ENCODE peak calls at places on chromosomes 1 and 21, in ten cellular contexts. L is lower lobe of right lung; B is psoas muscle; V is HAP-1; P is DND-41; M is hepatocyte; F is CD8-positive, alpha-beta T cell; X is astrocyte; U is left ventricle myocardium inferior; Q is CD4-positive, CD25-positive, alpha-beta regulatory T cell. W is an unnamed sample. For H3K27me3, the result is how much of the 10 kb centered on the place peaks cover.

GRCh38 chr1:166166701-166167394 is at the start of gene FAM78B:
- DNase-seq in B (peak), X (peak), L (peak), P (no peak), M (peak), V (peak), U (peak), Q (peak), F (peak), W (peak)

GRCh38 chr1:3630161-3630611 is 5.4 kb downstream of the TPRG1L start:
- DNase-seq in V (no peak), L (peak), M (no peak), X (no peak), Q (no peak), F (no peak), U (no peak), B (no peak), P (no peak), W (no peak)

GRCh38 chr1:56298866-56299265 is 280.5 kb downstream of the PLPP3 start:
- DNase-seq in B (no peak), M (no peak), U (no peak), L (no peak), X (no peak), V (no peak), Q (no peak), P (no peak), F (no peak), W (no peak)

GRCh38 chr1:59408608-59409007 is 111.7 kb downstream of the FGGY start:
- DNase-seq in Q (no peak), B (no peak), U (no peak), X (peak), L (no peak), M (peak), F (no peak), V (no peak), P (no peak), W (no peak)

GRCh38 chr1:24864409-24864808 is 65.7 kb downstream of the RUNX3 start:
- DNase-seq in F (peak), M (peak), B (no peak), Q (no peak), X (no peak), L (no peak), U (no peak), P (no peak), V (no peak), W (no peak)

GRCh38 chr21:34885636-34886553 is 163.2 kb downstream of the RUNX1 start:
- DNase-seq in M (peak), F (no peak), B (no peak), X (no peak), P (peak), L (no peak), Q (peak), V (peak), U (no peak), W (no peak)

GRCh38 chr1:198167436-198167934 is 10.7 kb downstream of the NEK7 start:
- DNase-seq in V (no peak), B (no peak), M (no peak), P (no peak), X (peak), F (peak), Q (peak), U (no peak), L (no peak), W (no peak)

GRCh38 chr1:232868793-232869491 is 63.7 kb downstream of the MAP10 start:
- DNase-seq in L (no peak), U (no peak), F (no peak), X (peak), M (peak), P (peak), B (no peak), V (no peak), Q (no peak), W (no peak)

GRCh38 chr1:69737527-69738176 is 169.9 kb downstream of the LRRC7 start:
- DNase-seq in F (no peak), P (peak), L (no peak), B (no peak), V (peak), Q (peak), M (peak), X (peak), U (no peak), W (no peak)

GRCh38 chr1:155320661-155321576 is at the start of gene RUSC1:
- DNase-seq in X (no peak), Q (peak), F (peak), P (no peak), B (peak), L (peak), V (no peak), U (peak), M (peak), W (peak)

GRCh38 chr1:209839875-209840491 is 12.2 kb downstream of the UTP25 start:
- DNase-seq in F (no peak), U (no peak), M (peak), B (no peak), P (no peak), V (no peak), Q (no peak), L (no peak), X (peak), W (no peak)

GRCh38 chr1:41394918-41395598 is 33.8 kb downstream of the FOXO6 start:
- DNase-seq in X (peak), F (no peak), P (peak), U (no peak), M (peak), V (no peak), L (no peak), Q (no peak), B (no peak), W (no peak)

GRCh38 chr1:7470904-7471638 is 300.0 kb upstream of the VAMP3 start:
- DNase-seq in U (peak), X (peak), B (peak), M (peak), F (no peak), L (peak), Q (no peak), V (no peak), P (no peak), W (no peak)

GRCh38 chr1:39902121-39902807 is 547 bp upstream of the MYCL start:
- DNase-seq in F (peak), U (peak), B (peak), Q (peak), M (peak), V (peak), P (peak), X (no peak), L (peak), W (peak)

GRCh38 chr1:24318238-24318987 is 744 bp upstream of the GRHL3 start:
- DNase-seq in V (no peak), U (no peak), M (peak), X (peak), B (no peak), Q (no peak), P (no peak), F (no peak), L (no peak), W (no peak)

DNA sequence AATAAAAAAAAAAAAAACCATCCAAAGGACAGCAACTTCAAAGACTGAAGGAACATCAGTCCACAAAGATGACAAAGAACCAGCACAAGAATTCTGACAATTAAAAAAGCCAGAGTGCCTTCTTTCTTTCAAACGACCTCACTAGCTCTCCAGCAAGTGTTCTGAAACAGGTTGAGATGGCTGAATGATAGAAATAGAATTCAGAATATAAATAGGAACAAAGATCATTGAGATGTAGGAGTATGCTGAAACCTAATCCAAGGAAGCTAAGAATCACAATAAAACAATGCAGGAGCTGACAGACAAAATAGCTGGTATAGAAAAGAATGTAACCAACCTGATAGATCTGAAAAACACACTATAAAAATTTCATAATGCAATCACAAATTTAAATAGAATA is 218.2 kb downstream of the GIPC2 start:
- DNase-seq in F (no peak), L (no peak), Q (no peak), U (no peak), M (no peak), V (no peak), X (no peak), P (no peak), B (no peak), W (no peak)
- H3K27me3 ChIP-seq in F (under half), L (under half), Q (under half), U (under half), M (under half), V (under half), X (under half), P (under half), B (under half), W (under half)

GRCh38 chr1:10865518-10866313 is 69.3 kb upstream of the CASZ1 start:
- DNase-seq in L (no peak), F (no peak), U (no peak), Q (no peak), B (no peak), X (no peak), P (no peak), M (no peak), V (no peak), W (no peak)
- H3K27me3 ChIP-seq in L (under half), F (under half), U (half or more), Q (under half), B (under half), X (half or more), P (half or more), M (under half), V (under half), W (under half)

DNA sequence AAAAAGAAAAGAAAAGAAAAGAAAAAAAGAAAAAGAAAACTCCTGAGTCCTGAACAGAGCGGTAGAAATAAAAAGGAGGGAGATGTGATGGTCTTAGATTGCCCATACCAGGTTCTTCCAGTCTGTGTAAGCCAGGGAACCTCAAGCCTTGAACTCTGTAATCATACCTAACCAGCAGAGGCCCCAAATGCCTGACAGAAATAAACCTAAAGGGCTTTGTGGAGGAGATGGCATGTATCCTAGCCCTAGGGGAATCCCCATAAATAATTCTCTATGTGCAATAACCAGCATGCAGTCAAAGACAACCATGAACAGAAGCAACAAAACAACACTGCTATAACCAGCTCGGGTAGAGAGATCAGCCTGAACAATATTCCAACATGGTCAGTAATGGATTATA is 40.4 kb downstream of the USP48 start:
- DNase-seq in L (no peak), V (no peak), F (no peak), B (no peak), X (no peak), P (no peak), Q (no peak), U (no peak), M (no peak), W (no peak)
- H3K27me3 ChIP-seq in L (under half), V (under half), F (under half), B (under half), X (under half), P (under half), Q (under half), U (under half), M (under half), W (under half)

GRCh38 chr1:178689769-178690168 is 35.3 kb upstream of the RALGPS2 start:
- DNase-seq in F (no peak), V (no peak), M (no peak), U (no peak), B (no peak), L (no peak), X (no peak), P (no peak), Q (no peak), W (no peak)
- H3K27me3 ChIP-seq in F (under half), V (under half), M (under half), U (under half), B (under half), L (under half), X (under half), P (under half), Q (under half), W (under half)

DNA sequence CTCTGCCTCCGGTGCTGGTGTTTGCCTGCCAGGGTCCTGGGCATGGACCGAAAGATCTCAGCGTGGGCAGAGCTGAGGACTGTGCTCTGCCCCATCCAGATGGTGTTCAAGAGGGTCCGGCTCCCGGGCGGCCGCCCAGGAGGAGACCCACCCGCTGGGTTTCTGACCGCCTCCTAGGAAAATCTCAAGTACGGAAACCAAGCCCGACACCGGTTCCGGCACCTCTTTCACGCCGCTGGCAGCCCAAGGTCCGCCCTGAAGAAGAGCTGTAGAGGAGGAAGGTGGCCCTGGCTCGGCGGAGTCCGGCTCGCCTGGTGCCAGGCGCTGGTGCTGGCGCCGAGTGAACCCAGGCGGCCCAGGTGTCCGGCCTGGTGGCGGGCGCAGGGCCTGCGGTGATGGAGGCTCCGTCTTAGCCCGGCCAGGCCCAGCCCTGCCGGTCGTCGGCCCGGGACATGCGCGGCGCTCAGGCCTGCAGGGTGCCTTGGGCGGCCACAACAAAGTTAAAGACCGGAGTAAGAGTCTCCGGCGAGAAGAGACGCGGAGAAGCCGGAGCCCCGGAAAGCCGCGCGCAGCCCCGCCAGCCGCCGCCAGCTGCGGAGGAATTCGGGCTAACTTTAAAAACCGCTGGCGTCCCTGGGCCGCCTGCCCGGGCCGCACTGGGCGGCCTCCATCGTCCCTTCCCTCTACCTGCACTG is 1.5 kb downstream of the GRIK3 start:
- DNase-seq in B (no peak), V (no peak), Q (no peak), P (no peak), M (no peak), U (no peak), L (no peak), X (no peak), F (no peak), W (no peak)
- H3K27me3 ChIP-seq in B (half or more), V (under half), Q (under half), P (under half), M (half or more), U (half or more), L (half or more), X (under half), F (under half), W (half or more)

DNA sequence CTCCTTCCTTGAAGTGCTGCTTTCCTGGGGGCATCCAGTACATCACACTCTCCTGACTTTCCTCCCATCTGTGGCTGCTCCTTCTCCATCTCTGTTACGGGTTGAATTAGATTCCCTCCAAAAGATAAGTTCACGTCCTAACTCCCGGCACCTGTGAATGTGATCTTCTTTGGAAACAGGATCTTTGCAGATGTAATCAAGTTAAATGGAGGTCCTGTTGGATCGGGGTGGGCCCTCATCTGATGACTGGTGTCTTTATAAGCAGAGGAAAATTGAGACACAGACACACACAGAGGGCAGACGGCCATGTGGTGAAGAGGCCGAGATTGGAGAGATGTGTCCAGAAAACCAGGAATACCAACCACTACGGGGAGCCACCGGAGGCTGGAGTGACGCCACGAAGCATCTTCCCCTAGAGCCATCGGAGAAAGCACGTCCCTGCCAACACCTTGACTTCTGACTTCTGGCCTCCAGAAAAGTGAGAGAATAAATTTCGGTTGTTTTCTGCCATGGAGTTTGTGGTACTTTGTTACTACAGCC is 36.0 kb downstream of the ZBTB18 start:
- DNase-seq in B (no peak), U (no peak), X (no peak), P (no peak), V (no peak), M (no peak), L (no peak), Q (no peak), F (no peak), W (no peak)
- H3K27me3 ChIP-seq in B (under half), U (half or more), X (under half), P (under half), V (under half), M (under half), L (under half), Q (under half), F (under half), W (under half)

W was measured in CD4-positive, alpha-beta T cell.